ENCODE peak calls at places on chromosomes 13 and 19, in five cellular contexts. N is T-helper 2 cell; Z is activated CD4-positive, alpha-beta T cell treated with anti-CD3 and anti-CD28 coated beads for 24 hours; H is HEK293T; F is T-helper 9 cell. V is an unnamed sample.

GRCh38 chr19:12513531-12514061 is 29.0 kb upstream of the ZNF709 start:
- DNase-seq in N (no peak), F (no peak), Z (no peak), H (no peak), V (no peak)

GRCh38 chr13:85223883-85224656 is 575.1 kb downstream of the SLITRK6 start:
- DNase-seq in H (no peak), Z (no peak), N (no peak), F (no peak), V (no peak)

GRCh38 chr19:29505034-29505824 is 20.6 kb upstream of the VSTM2B start:
- DNase-seq in Z (no peak), N (no peak), H (no peak), F (no peak), V (no peak)

GRCh38 chr19:2059422-2060201 is 8.6 kb upstream of the MKNK2 start:
- DNase-seq in N (no peak), Z (no peak), H (no peak), F (no peak), V (no peak)

GRCh38 chr19:56333506-56333905 is 18.9 kb upstream of the ZSCAN5A start:
- DNase-seq in N (peak), Z (peak), H (peak), F (peak), V (no peak)

GRCh38 chr19:6668696-6669095 is 1.3 kb downstream of the TNFSF14 start:
- DNase-seq in Z (no peak), H (no peak), N (peak), F (no peak), V (no peak)

GRCh38 chr19:6393982-6394412 is 1.0 kb upstream of the GTF2F1 start:
- DNase-seq in H (no peak), Z (no peak), F (no peak), N (peak), V (no peak)

GRCh38 chr19:10209305-10209704 is 14.6 kb upstream of the DNMT1 start:
- DNase-seq in H (no peak), F (no peak), N (no peak), Z (no peak), V (no peak)

GRCh38 chr19:19514215-19514633 is 1.1 kb downstream of the TSSK6 start:
- DNase-seq in Z (no peak), H (no peak), N (no peak), F (no peak), V (no peak)

GRCh38 chr13:80436571-80437169 is 95.7 kb upstream of the SPRY2 start:
- DNase-seq in Z (no peak), F (no peak), N (no peak), H (no peak), V (no peak)

GRCh38 chr13:38979891-38980627 is 10.6 kb downstream of the STOML3 start:
- DNase-seq in N (no peak), H (no peak), Z (no peak), F (no peak), V (no peak)

GRCh38 chr13:50584856-50585580 is 258.5 kb downstream of the DLEU7 start:
- DNase-seq in F (no peak), N (no peak), H (no peak), Z (no peak), V (peak)

GRCh38 chr19:10006752-10007323 is 3.5 kb downstream of the COL5A3 start:
- DNase-seq in N (no peak), F (no peak), H (no peak), Z (no peak), V (no peak)

GRCh38 chr19:43450545-43450997 is 14.8 kb downstream of the LYPD3 start:
- DNase-seq in Z (no peak), H (no peak), F (no peak), N (no peak), V (no peak)

GRCh38 chr19:48190288-48191284 is 20.1 kb downstream of the ZSWIM9 start:
- DNase-seq in Z (peak), F (peak), H (peak), N (peak), V (no peak)

GRCh38 chr19:53432088-53432661 is 391 bp downstream of the ZNF761 start:
- DNase-seq in F (no peak), H (peak), N (peak), Z (peak), V (no peak)

GRCh38 chr13:89496478-89496877 is 1825.3 kb downstream of the SLITRK5 start:
- DNase-seq in Z (no peak), H (no peak), F (no peak), N (no peak), V (no peak)

GRCh38 chr13:33931397-33931987 is 113.5 kb downstream of the RFC3 start:
- DNase-seq in H (peak), N (peak), F (no peak), Z (no peak), V (no peak)

GRCh38 chr19:35895911-35896642 is 4.3 kb downstream of the NFKBID start:
- DNase-seq in Z (no peak), H (no peak), F (no peak), N (no peak), V (no peak)

GRCh38 chr19:47135156-47135555 is 4.5 kb downstream of the SAE1 start:
- DNase-seq in F (no peak), N (no peak), Z (no peak), H (no peak), V (no peak)

GRCh38 chr19:18846862-18847515 is 15.2 kb downstream of the UPF1 start:
- DNase-seq in H (peak), N (peak), Z (peak), F (peak), V (peak)

V was measured in D721Med.